ENCODE peak calls at places on chromosomes 16 and 17, in nine cellular contexts. L, S, Z, O, E, F, K, A and Y are unnamed samples.

GRCh38 chr16:57688987-57689771 is 5.4 kb upstream of the DRC7 start:
- DNase-seq in L (no peak), S (no peak), K (no peak), E (no peak), Z (no peak), F (no peak), A (no peak), O (no peak), Y (no peak)

GRCh38 chr17:77318491-77319210 is 177.9 kb downstream of the SEC14L1 start:
- DNase-seq in E (peak), S (no peak), K (no peak), O (no peak), Z (no peak), A (no peak), F (peak), L (no peak), Y (no peak)

GRCh38 chr17:50479522-50480141 is 972 bp downstream of the RSAD1 start:
- DNase-seq in A (peak), L (peak), F (peak), O (peak), S (peak), Z (peak), E (peak), K (peak), Y (peak)

GRCh38 chr17:59330314-59330942 is 1.0 kb upstream of the YPEL2 start:
- DNase-seq in F (no peak), L (no peak), A (peak), S (peak), E (peak), O (no peak), Z (peak), K (no peak), Y (no peak)

GRCh38 chr16:57804111-57804837 is 2.0 kb upstream of the KIFC3 start:
- DNase-seq in O (no peak), S (no peak), L (no peak), Z (no peak), F (no peak), K (no peak), A (no peak), E (no peak), Y (no peak)

GRCh38 chr17:77214743-77215142 is 74.0 kb downstream of the SEC14L1 start:
- DNase-seq in E (peak), A (peak), L (peak), F (no peak), Z (peak), S (peak), O (peak), K (no peak), Y (no peak)

GRCh38 chr16:90040152-90041023 is 21.1 kb upstream of the DBNDD1 start:
- DNase-seq in K (peak), E (no peak), S (no peak), L (no peak), O (no peak), A (no peak), F (no peak), Z (no peak), Y (no peak)

GRCh38 chr16:13429411-13429810 is 490.5 kb upstream of the ERCC4 start:
- DNase-seq in L (no peak), F (no peak), Z (no peak), K (no peak), O (no peak), E (no peak), S (no peak), A (no peak), Y (no peak)

GRCh38 chr17:46178550-46179198 is 14.6 kb downstream of the KANSL1 start:
- DNase-seq in F (no peak), Z (no peak), E (no peak), L (no peak), K (no peak), A (no peak), S (peak), O (no peak), Y (no peak)

GRCh38 chr16:77600555-77600954 is 121.8 kb upstream of the NUDT7 start:
- DNase-seq in L (no peak), Z (no peak), F (no peak), S (no peak), O (no peak), E (no peak), K (no peak), A (no peak), Y (no peak)
- TF ChIP-seq CTCF in L (no peak), Z (no peak), F (no peak), S (no peak), O (no peak), E (no peak), K (no peak), A (no peak), Y (no peak)

DNA sequence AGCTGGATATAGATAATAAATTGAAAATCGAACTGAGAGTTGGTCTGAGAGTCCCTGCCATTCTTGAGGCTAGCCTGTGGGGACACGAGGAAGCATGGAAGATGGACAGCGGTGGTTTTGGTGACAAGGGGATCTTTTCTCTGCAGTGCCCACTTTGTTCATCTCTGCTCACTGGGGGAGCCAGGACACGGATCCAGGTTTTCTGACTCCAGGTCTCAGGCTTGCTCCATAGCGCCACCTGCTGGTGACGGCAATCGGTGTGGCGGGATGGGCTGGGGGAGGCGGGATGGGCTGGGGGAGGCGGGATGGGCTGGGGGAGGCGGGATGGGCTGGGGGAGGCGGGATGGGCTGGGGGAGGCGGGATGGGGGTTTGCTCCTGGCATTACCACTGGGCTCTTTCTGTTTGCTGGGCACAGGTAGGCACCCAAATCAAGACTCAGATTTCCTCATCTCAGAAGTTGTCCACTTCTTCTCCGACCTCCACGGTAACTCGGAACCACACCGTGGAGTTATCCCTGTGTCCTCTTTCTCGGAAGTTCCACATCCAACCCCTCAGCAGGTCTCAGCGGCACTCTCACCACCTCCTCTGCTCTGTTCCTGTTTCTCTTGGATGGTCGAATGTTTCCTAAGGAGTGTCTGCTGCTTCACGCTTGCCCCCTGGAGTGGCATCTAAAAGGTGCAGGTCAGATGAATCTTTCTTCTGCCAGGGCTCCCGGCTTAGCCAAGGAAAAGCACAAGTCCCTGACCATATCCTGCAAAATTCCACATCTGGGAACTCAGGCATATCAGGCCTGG is 142.4 kb downstream of the CYLD start:
- DNase-seq in A (no peak), L (no peak), K (peak), E (no peak), Z (peak), F (no peak), S (no peak), O (peak), Y (peak)
- TF ChIP-seq CTCF in A (no peak), L (peak), K (peak), E (no peak), Z (peak), F (peak), S (peak), O (peak), Y (peak)

DNA sequence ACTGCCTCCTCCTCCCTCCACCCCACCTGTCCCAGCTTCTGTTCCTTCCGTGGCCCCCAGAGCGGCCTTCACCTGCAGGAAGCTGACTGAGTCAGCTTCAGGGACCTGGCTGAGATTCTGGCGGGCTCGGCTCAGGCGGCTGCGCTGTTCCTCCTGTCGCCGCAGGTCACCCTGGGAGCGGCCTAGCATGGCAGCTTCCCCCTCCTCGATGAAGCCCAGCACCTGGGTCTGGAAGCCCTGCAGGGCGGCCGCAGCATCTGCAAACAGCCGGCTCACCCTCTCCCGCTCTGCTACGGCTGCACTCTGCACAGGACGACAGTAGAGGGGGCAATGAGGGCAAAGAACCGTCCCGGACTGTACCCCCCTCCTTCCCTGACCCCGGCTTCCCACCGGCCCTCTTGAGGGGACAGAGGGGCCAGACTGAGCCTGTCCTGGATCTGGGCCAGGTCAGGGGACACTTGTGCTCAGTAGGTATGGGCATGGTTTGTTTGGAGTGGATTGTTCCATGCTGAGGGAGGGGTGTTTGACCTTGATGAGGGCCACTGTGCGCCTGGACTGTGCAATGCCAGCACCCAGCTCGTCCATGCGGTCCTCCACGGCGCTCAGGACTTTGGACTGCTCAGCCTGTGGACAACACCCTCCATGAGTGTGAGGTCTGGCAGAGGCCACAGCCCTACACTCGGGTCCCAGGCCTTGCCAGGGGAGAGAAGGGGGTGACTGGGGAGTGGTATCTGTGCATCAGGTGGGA is 2.0 kb downstream of the TRIM47 start:
- DNase-seq in A (peak), O (peak), E (peak), K (peak), S (peak), Z (peak), L (no peak), F (peak), Y (peak)
- TF ChIP-seq CTCF in A (no peak), O (peak), E (no peak), K (peak), S (peak), Z (peak), L (no peak), F (peak), Y (peak)

GRCh38 chr16:642189-643049 is 791 bp downstream of the MCRIP2 start:
- DNase-seq in E (peak), L (no peak), Z (peak), O (peak), K (peak), A (peak), S (no peak), F (no peak), Y (peak)
- TF ChIP-seq CTCF in E (no peak), L (no peak), Z (no peak), O (no peak), K (no peak), A (no peak), S (no peak), F (no peak), Y (no peak)

GRCh38 chr16:26644912-26645543 is 421.7 kb upstream of the C16orf82 start:
- DNase-seq in E (no peak), S (no peak), Z (peak), A (no peak), K (no peak), O (peak), F (no peak), L (no peak), Y (no peak)

GRCh38 chr16:26643519-26643918 is 423.2 kb upstream of the C16orf82 start:
- DNase-seq in S (no peak), L (no peak), K (no peak), F (no peak), A (no peak), Z (no peak), E (no peak), O (peak), Y (no peak)

GRCh38 chr16:26648851-26649250 is 417.9 kb upstream of the C16orf82 start:
- DNase-seq in Z (no peak), K (no peak), E (no peak), F (no peak), S (no peak), A (no peak), L (no peak), O (peak), Y (no peak)

GRCh38 chr16:26642047-26642664 is 424.6 kb upstream of the C16orf82 start:
- DNase-seq in L (no peak), S (no peak), Z (no peak), E (no peak), A (no peak), O (peak), F (no peak), K (no peak), Y (no peak)

DNA sequence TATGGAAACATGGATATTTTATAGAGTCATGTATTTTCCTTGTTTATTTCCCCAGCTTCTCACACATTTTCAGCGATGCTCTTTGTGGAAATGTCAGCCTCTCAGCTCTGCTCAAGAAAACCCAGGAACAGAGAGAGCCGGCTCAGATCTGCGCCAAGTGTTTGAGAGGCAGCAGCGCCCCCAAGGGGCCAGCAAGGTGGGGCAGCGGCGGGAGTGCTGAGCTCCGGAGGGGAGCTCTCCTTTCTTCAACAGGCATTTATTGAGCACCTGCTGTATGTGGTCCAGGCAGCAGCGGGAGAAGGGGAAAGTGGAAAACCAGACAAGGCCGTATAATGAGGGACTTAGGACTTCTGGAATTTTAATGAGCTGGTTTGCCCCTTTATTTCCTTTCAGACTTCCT is 421.1 kb upstream of the C16orf82 start:
- DNase-seq in S (no peak), F (no peak), Z (peak), K (no peak), O (peak), A (no peak), E (peak), L (no peak), Y (no peak)
- TF ChIP-seq CTCF in S (no peak), F (no peak), Z (peak), K (peak), O (peak), A (no peak), E (no peak), L (no peak), Y (no peak)

GRCh38 chr17:21452377-21453143 is 76.4 kb downstream of the KCNJ12 start:
- DNase-seq in S (peak), F (no peak), Z (peak), O (peak), A (peak), K (no peak), L (peak), E (peak), Y (no peak)
- TF ChIP-seq CTCF in S (peak), F (peak), Z (peak), O (peak), A (peak), K (peak), L (peak), E (peak), Y (peak)

DNA sequence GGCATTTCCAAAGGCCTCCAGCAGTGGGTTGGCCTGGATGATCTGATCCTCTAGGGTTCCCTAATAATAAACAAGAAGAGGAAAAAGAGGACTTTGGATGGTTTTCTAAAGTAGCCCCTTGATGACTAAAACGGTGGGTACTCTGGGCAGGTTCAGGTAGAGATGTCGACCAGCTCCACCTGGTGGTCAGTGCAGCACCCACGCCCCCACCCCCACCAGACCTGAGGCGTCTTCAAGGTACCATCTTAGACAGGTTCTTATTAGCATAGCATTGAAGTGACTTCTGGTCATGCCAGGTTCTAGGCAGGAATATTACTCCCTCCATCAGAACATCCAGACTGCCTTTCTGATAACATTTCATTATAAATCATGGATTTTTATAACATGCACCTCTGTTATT is 15.0 kb downstream of the MYH13 start:
- DNase-seq in S (no peak), F (no peak), L (no peak), O (peak), A (no peak), K (peak), Z (peak), E (no peak), Y (peak)
- TF ChIP-seq CTCF in S (no peak), F (peak), L (peak), O (peak), A (no peak), K (peak), Z (peak), E (no peak), Y (peak)

DNA sequence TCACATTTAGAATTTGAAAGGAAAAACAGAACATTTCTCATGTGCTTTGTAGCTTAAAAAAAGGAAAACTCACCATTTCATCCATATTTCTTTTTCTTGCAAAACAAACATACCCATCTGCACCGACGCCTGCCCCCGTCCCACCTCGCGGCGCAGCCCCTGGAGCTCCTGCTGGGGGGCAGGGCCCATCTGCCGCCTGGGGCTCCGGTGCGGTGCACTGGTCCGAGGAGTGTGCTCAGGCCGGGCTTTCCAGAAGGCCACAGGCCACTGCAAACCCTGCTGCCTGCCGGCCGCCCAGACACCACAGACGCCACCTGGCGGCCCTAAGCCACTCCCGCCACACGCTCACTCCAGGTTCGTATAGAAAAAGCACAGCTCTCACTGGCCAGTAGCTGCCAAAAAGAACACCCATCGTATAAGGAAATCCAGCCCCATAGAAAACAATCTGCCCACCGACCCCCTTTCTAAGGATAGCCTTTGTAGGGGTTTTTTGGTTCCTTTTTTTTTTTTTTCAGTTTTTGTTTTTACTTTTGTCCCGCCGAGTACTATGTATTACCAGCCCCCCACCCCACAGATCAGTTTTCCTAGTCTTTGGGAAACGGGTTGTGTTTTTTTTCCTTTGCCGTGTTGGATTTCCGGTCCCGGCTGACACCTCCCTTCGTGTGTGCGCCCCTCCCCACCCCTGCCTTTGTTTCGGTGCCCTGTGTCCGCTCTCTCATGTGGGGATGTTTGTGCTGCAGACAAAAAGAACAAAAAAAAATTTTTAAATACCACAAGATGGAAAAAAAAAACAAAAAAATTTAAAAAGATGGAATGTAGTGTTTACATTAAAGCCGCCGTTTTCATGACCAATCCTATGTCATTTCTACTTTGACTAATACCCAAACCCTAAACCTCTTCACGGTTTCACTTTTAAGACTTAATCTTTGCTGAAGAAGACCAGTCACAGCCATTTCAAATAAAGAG is 68.8 kb downstream of the AMFR start:
- DNase-seq in O (peak), F (peak), A (peak), S (peak), Z (peak), K (peak), E (peak), L (peak), Y (peak)
- TF ChIP-seq CTCF in O (peak), F (peak), A (peak), S (peak), Z (peak), K (peak), E (peak), L (peak), Y (peak)